ENCODE peak calls at places on chromosomes 3 and 15, in seven cellular contexts. One of them, this sample, is unnamed.

GRCh38 chr3:61315874-61316273 is 64.6 kb upstream of the FHIT start:
- DNase-seq in psoas muscle: no peak
- DNase-seq in A673: no peak
- DNase-seq in neural crest cell: peak; percentile 11
- DNase-seq in AG10803: peak; percentile 3
- DNase-seq in AG04450: no peak
- DNase-seq in lower leg skin: no peak
- DNase-seq in this sample: no peak

GRCh38 chr3:23873941-23874340 is 42.8 kb downstream of the NKIRAS1 start:
- DNase-seq in neural crest cell: no peak
- DNase-seq in AG10803: peak; percentile 31
- DNase-seq in A673: no peak
- DNase-seq in psoas muscle: no peak
- DNase-seq in lower leg skin: no peak
- DNase-seq in AG04450: no peak
- DNase-seq in this sample: no peak

GRCh38 chr3:116056280-116056679 is 389.0 kb downstream of the LSAMP start:
- DNase-seq in psoas muscle: no peak
- DNase-seq in AG10803: no peak
- DNase-seq in neural crest cell: no peak
- DNase-seq in AG04450: no peak
- DNase-seq in A673: no peak
- DNase-seq in lower leg skin: no peak
- DNase-seq in this sample: no peak

GRCh38 chr3:541328-541727 is 344.8 kb downstream of the CHL1 start:
- DNase-seq in psoas muscle: no peak
- DNase-seq in AG10803: no peak
- DNase-seq in AG04450: no peak
- DNase-seq in neural crest cell: no peak
- DNase-seq in A673: no peak
- DNase-seq in lower leg skin: no peak
- DNase-seq in this sample: no peak

GRCh38 chr3:53196575-53197407 is 35.8 kb downstream of the PRKCD start:
- DNase-seq in AG10803: peak; percentile 49
- DNase-seq in lower leg skin: no peak
- DNase-seq in A673: peak; percentile 56
- DNase-seq in psoas muscle: no peak
- DNase-seq in neural crest cell: no peak
- DNase-seq in AG04450: no peak
- DNase-seq in this sample: no peak

GRCh38 chr15:72167445-72167844 is 30.1 kb downstream of the GRAMD2A start:
- DNase-seq in lower leg skin: no peak
- DNase-seq in AG04450: no peak
- DNase-seq in A673: no peak
- DNase-seq in AG10803: no peak
- DNase-seq in neural crest cell: no peak
- DNase-seq in psoas muscle: no peak
- DNase-seq in this sample: no peak

GRCh38 chr3:8663177-8664061 is 18.8 kb upstream of the SSUH2 start:
- DNase-seq in neural crest cell: peak; percentile 86
- DNase-seq in A673: peak; percentile 72
- DNase-seq in AG10803: peak; percentile 74
- DNase-seq in psoas muscle: peak; percentile 32
- DNase-seq in lower leg skin: peak; percentile 48
- DNase-seq in AG04450: peak; percentile 23
- DNase-seq in this sample: peak; percentile 64

GRCh38 chr3:46386206-46386605 is 15.5 kb downstream of the CCR5 start:
- DNase-seq in neural crest cell: no peak
- DNase-seq in A673: no peak
- DNase-seq in AG10803: no peak
- DNase-seq in AG04450: no peak
- DNase-seq in lower leg skin: no peak
- DNase-seq in psoas muscle: no peak
- DNase-seq in this sample: no peak

GRCh38 chr15:90645873-90646605 is 71.1 kb upstream of the BLM start:
- DNase-seq in AG04450: no peak
- DNase-seq in AG10803: no peak
- DNase-seq in lower leg skin: no peak
- DNase-seq in psoas muscle: no peak
- DNase-seq in A673: no peak
- DNase-seq in neural crest cell: no peak
- DNase-seq in this sample: no peak

GRCh38 chr15:66942649-66943390 is 122.6 kb upstream of the SMAD3 start:
- DNase-seq in neural crest cell: no peak
- DNase-seq in psoas muscle: no peak
- DNase-seq in A673: no peak
- DNase-seq in AG10803: no peak
- DNase-seq in lower leg skin: no peak
- DNase-seq in AG04450: no peak
- DNase-seq in this sample: no peak

GRCh38 chr3:193509103-193509965 is 45.4 kb downstream of the ATP13A4 start:
- DNase-seq in psoas muscle: no peak
- DNase-seq in AG10803: no peak
- DNase-seq in lower leg skin: no peak
- DNase-seq in AG04450: no peak
- DNase-seq in A673: no peak
- DNase-seq in neural crest cell: no peak
- DNase-seq in this sample: no peak

GRCh38 chr3:43790476-43790875 is 99.7 kb downstream of the ABHD5 start:
- DNase-seq in AG04450: no peak
- DNase-seq in AG10803: no peak
- DNase-seq in lower leg skin: no peak
- DNase-seq in neural crest cell: no peak
- DNase-seq in A673: no peak
- DNase-seq in psoas muscle: no peak
- DNase-seq in this sample: no peak

GRCh38 chr15:44719293-44719999 is 8.1 kb downstream of the B2M start:
- DNase-seq in neural crest cell: no peak
- DNase-seq in AG04450: no peak
- DNase-seq in lower leg skin: no peak
- DNase-seq in psoas muscle: no peak
- DNase-seq in AG10803: no peak
- DNase-seq in A673: no peak
- DNase-seq in this sample: no peak

GRCh38 chr3:174097686-174098085 is 700.1 kb downstream of the NLGN1 start:
- DNase-seq in psoas muscle: no peak
- DNase-seq in neural crest cell: no peak
- DNase-seq in AG10803: no peak
- DNase-seq in lower leg skin: no peak
- DNase-seq in A673: no peak
- DNase-seq in AG04450: no peak
- DNase-seq in this sample: no peak

GRCh38 chr15:82183121-82184031 is 79.2 kb downstream of the EFL1 start:
- DNase-seq in AG04450: peak; percentile 65
- DNase-seq in A673: no peak
- DNase-seq in psoas muscle: no peak
- DNase-seq in lower leg skin: no peak
- DNase-seq in neural crest cell: no peak
- DNase-seq in AG10803: peak; percentile 61
- DNase-seq in this sample: no peak

GRCh38 chr3:55177749-55178148 is 249.9 kb upstream of the LRTM1 start:
- DNase-seq in neural crest cell: no peak
- DNase-seq in A673: no peak
- DNase-seq in AG10803: no peak
- DNase-seq in lower leg skin: no peak
- DNase-seq in AG04450: no peak
- DNase-seq in psoas muscle: no peak
- DNase-seq in this sample: no peak

GRCh38 chr3:63766261-63766660 is 52.8 kb upstream of the C3orf49 start:
- DNase-seq in AG10803: no peak
- DNase-seq in AG04450: no peak
- DNase-seq in A673: no peak
- DNase-seq in neural crest cell: no peak
- DNase-seq in lower leg skin: no peak
- DNase-seq in psoas muscle: no peak
- DNase-seq in this sample: no peak

GRCh38 chr3:111594205-111594604 is 941 bp downstream of the ZBED2 start:
- DNase-seq in psoas muscle: no peak
- DNase-seq in AG10803: peak; percentile 76
- DNase-seq in A673: no peak
- DNase-seq in AG04450: peak; percentile 72
- DNase-seq in lower leg skin: no peak
- DNase-seq in neural crest cell: no peak
- DNase-seq in this sample: no peak

GRCh38 chr15:98804057-98804380 is 155.7 kb downstream of the IGF1R start:
- DNase-seq in lower leg skin: no peak
- DNase-seq in psoas muscle: no peak
- DNase-seq in AG10803: no peak
- DNase-seq in neural crest cell: no peak
- DNase-seq in AG04450: no peak
- DNase-seq in A673: peak; percentile 26
- DNase-seq in this sample: no peak
- TF ChIP-seq CTCF in lower leg skin: no peak
- TF ChIP-seq CTCF in psoas muscle: no peak
- TF ChIP-seq CTCF in AG10803: no peak
- TF ChIP-seq CTCF in neural crest cell: peak; percentile 51
- TF ChIP-seq CTCF in AG04450: peak; percentile 43
- TF ChIP-seq CTCF in A673: peak; percentile 42
- TF ChIP-seq CTCF in this sample: no peak

GRCh38 chr3:69385033-69385722 is 710 bp downstream of the FRMD4B start:
- DNase-seq in neural crest cell: peak; percentile 20
- DNase-seq in AG10803: no peak
- DNase-seq in AG04450: no peak
- DNase-seq in A673: no peak
- DNase-seq in lower leg skin: no peak
- DNase-seq in psoas muscle: no peak
- DNase-seq in this sample: no peak

GRCh38 chr3:69388241-69388640 is 2.4 kb upstream of the FRMD4B start:
- DNase-seq in AG04450: no peak
- DNase-seq in A673: no peak
- DNase-seq in neural crest cell: no peak
- DNase-seq in AG10803: no peak
- DNase-seq in lower leg skin: no peak
- DNase-seq in psoas muscle: no peak
- DNase-seq in this sample: no peak

GRCh38 chr3:69384379-69384778 is 1.5 kb downstream of the FRMD4B start:
- DNase-seq in neural crest cell: no peak
- DNase-seq in AG04450: no peak
- DNase-seq in psoas muscle: no peak
- DNase-seq in AG10803: no peak
- DNase-seq in lower leg skin: no peak
- DNase-seq in A673: no peak
- DNase-seq in this sample: no peak

GRCh38 chr3:69386535-69387385 is 872 bp upstream of the FRMD4B start:
- DNase-seq in lower leg skin: no peak
- DNase-seq in neural crest cell: no peak
- DNase-seq in AG10803: no peak
- DNase-seq in psoas muscle: no peak
- DNase-seq in AG04450: no peak
- DNase-seq in A673: no peak
- DNase-seq in this sample: no peak

DNA sequence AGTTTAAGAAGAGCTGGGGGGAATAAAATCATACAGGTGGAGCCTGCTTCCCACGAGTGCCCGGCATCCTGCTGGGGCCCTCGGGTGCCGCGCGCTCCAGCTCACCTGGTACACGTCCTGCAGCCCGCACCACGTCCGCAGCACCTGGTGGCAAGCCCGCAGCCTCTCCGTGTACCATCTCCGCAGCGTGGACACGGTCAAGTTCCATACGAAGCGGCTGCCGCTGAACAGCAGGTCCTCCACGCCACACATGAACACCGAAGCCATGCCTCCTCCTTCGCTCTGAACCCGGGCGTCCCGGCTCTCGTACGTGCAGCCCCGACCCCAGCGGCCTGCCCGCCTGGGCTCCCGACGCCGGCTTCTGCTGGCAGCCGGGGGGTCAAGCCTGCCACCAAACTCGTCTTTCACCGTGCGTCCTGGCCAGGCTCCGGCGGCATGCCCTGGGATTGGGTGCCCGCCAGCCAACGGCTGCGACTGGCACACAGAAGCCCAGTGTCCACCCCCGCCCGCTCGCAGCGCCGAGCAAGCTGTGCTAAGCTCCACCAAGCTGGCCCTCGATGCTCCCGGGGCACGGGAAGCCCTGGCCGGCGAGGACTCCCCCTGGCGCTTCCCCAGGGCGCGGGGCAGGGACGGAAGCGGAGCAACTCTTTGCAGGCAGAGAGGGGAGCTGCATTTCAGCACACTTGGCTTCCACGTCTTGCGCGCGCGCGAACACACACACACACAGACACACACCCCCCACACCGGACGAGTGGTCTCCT is at the start of gene FRMD4B:
- DNase-seq in A673: peak; percentile 1
- DNase-seq in AG04450: no peak
- DNase-seq in psoas muscle: peak; percentile 73
- DNase-seq in neural crest cell: peak; percentile 29
- DNase-seq in lower leg skin: peak; percentile 44
- DNase-seq in AG10803: peak; percentile 13
- DNase-seq in this sample: no peak
- TF ChIP-seq CTCF in A673: no peak
- TF ChIP-seq CTCF in AG04450: no peak
- TF ChIP-seq CTCF in psoas muscle: no peak
- TF ChIP-seq CTCF in neural crest cell: peak; percentile 44
- TF ChIP-seq CTCF in lower leg skin: no peak
- TF ChIP-seq CTCF in AG10803: no peak
- TF ChIP-seq CTCF in this sample: no peak

DNA sequence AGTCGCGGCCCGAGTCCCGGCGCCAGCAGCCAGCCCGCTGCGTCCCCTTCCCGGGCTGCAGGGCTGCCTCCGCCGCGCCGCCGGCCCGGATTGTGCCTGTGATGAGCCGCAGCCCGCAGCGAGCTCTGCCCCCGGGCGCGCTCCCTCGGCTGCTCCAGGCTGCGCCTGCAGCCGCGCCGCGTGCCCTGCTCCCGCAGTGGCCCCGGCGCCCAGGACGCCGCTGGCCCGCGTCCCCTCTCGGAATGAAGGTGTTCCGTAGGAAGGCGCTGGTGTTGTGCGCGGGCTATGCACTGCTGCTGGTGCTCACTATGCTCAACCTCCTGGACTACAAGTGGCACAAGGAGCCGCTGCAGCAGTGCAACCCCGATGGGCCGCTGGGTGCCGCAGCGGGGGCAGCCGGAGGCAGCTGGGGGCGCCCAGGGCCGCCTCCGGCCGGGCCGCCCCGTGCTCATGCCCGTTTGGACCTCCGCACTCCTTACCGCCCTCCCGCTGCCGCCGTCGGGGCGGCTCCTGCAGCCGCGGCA is 1.2 kb downstream of the CHST2 start:
- DNase-seq in A673: peak; percentile 25
- DNase-seq in lower leg skin: no peak
- DNase-seq in psoas muscle: peak; percentile 16
- DNase-seq in AG04450: no peak
- DNase-seq in neural crest cell: peak; percentile 23
- DNase-seq in AG10803: peak; percentile 31
- DNase-seq in this sample: no peak
- TF ChIP-seq CTCF in A673: no peak
- TF ChIP-seq CTCF in lower leg skin: no peak
- TF ChIP-seq CTCF in psoas muscle: no peak
- TF ChIP-seq CTCF in AG04450: no peak
- TF ChIP-seq CTCF in neural crest cell: no peak
- TF ChIP-seq CTCF in AG10803: peak; percentile 22
- TF ChIP-seq CTCF in this sample: no peak

DNA sequence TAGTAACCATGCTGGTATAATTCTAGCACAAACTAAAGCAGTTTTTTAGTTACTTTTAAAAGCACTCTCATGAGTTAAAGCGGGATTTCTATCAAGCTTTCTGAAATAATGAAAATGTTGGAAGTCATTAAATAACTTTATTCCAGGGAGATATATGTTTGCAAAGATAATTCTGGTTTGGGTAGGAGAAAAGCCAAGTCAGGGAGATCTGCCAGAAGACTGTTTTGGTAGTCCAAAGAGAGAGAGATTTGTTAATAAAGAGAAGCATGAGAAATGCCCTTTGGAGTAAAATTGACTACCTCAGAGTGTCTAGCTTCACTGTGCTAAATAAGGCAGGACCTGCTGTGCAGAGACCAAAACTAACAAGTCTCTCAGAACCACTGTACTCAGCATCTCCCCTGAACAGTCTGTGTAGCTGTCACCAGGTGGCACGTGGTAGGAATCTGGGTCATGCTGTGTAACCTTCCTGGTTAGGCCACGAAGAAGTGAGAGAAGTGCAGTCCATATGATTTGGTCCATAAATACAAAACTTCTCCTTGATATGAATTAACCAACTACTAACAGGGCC is 31.6 kb upstream of the SLC35G2 start:
- DNase-seq in lower leg skin: no peak
- DNase-seq in neural crest cell: no peak
- DNase-seq in AG10803: peak; percentile 37
- DNase-seq in AG04450: no peak
- DNase-seq in A673: peak; percentile 34
- DNase-seq in psoas muscle: no peak
- DNase-seq in this sample: no peak
- TF ChIP-seq CTCF in lower leg skin: no peak
- TF ChIP-seq CTCF in neural crest cell: no peak
- TF ChIP-seq CTCF in AG10803: no peak
- TF ChIP-seq CTCF in AG04450: no peak
- TF ChIP-seq CTCF in A673: no peak
- TF ChIP-seq CTCF in psoas muscle: no peak
- TF ChIP-seq CTCF in this sample: no peak

This sample was measured in omental fat pad.